ENCODE peak calls at places on chromosome 20, in five cellular contexts. S is HT-29, F is left cardiac atrium, U is H54, K is testis. O is an unnamed sample.
A peak's percentile ranks its signal among the peaks of the same experiment; 100 is the strongest.

GRCh38 chr20:46713957-46714834 is 4.7 kb downstream of the SLC2A10 start:
- DNase-seq in S (no peak), F (no peak), U (no peak), K (no peak), O (no peak)

GRCh38 chr20:9491324-9491723 is 23.1 kb upstream of the LAMP5 start:
- DNase-seq in S (no peak), F (no peak), U (no peak), K (no peak), O (no peak)

GRCh38 chr20:2873747-2874041 is 413 bp downstream of the PTPRA start:
- DNase-seq in S (peak; percentile 7), F (peak; percentile 72), U (peak; percentile 45), K (peak; percentile 46), O (no peak)

GRCh38 chr20:5008743-5009142 is 7.4 kb upstream of the SLC23A2 start:
- DNase-seq in S (no peak), F (no peak), U (no peak), K (no peak), O (no peak)

GRCh38 chr20:55095745-55096450 is 620.5 kb downstream of the DOK5 start:
- DNase-seq in S (no peak), F (no peak), U (no peak), K (no peak), O (no peak)

GRCh38 chr20:62969939-62970306 is 17.4 kb downstream of the SLC17A9 start:
- DNase-seq in S (no peak), F (no peak), U (no peak), K (no peak), O (no peak)

GRCh38 chr20:7015257-7015656 is 247.8 kb downstream of the BMP2 start:
- DNase-seq in S (no peak), F (no peak), U (no peak), K (no peak), O (no peak)

GRCh38 chr20:49566401-49566800 is 1.5 kb downstream of the PTGIS start:
- DNase-seq in S (no peak), F (no peak), U (no peak), K (no peak), O (no peak)

GRCh38 chr20:37714973-37715657 is 21.3 kb downstream of the CTNNBL1 start:
- DNase-seq in S (no peak), F (no peak), U (no peak), K (no peak), O (peak; percentile 16)

GRCh38 chr20:32979201-32979998 is 24.8 kb downstream of the SUN5 start:
- DNase-seq in S (no peak), F (no peak), U (no peak), K (no peak), O (no peak)

GRCh38 chr20:46031701-46032254 is 2.8 kb downstream of the SLC12A5 start:
- DNase-seq in S (no peak), F (no peak), U (no peak), K (no peak), O (peak; percentile 23)

GRCh38 chr20:21027569-21027968 is 78.6 kb downstream of the LINC00237 start:
- DNase-seq in S (peak; percentile 82), F (no peak), U (peak; percentile 54), K (no peak), O (no peak)

GRCh38 chr20:45933231-45934045 is 1.0 kb upstream of the PCIF1 start:
- DNase-seq in S (peak; percentile 91), F (peak; percentile 78), U (peak; percentile 85), K (peak; percentile 84), O (peak; percentile 69)

GRCh38 chr20:60718743-60719142 is 533.3 kb upstream of the CDH4 start:
- DNase-seq in S (peak; percentile 43), F (no peak), U (no peak), K (no peak), O (no peak)

GRCh38 chr20:59598625-59599310 is 5.6 kb upstream of the PHACTR3 start:
- DNase-seq in S (peak; percentile 80), F (no peak), U (peak; percentile 64), K (peak; percentile 40), O (peak; percentile 10)

GRCh38 chr20:60362531-60362930 is 404.3 kb downstream of the CDH26 start:
- DNase-seq in S (no peak), F (no peak), U (no peak), K (no peak), O (no peak)

GRCh38 chr20:10673176-10673830 is 496 bp downstream of the JAG1 start:
- DNase-seq in S (no peak), F (peak; percentile 55), U (peak; percentile 29), K (peak; percentile 40), O (no peak)

GRCh38 chr20:9172908-9173307 is 104.0 kb downstream of the PLCB4 start:
- DNase-seq in S (no peak), F (no peak), U (no peak), K (peak; percentile 28), O (peak; percentile 16)

GRCh38 chr20:1894471-1894950 is 696 bp upstream of the SIRPA start:
- DNase-seq in S (no peak), F (peak; percentile 56), U (peak; percentile 59), K (peak; percentile 56), O (peak; percentile 86)

GRCh38 chr20:60960500-60960899 is 291.6 kb upstream of the CDH4 start:
- DNase-seq in S (no peak), F (no peak), U (no peak), K (no peak), O (no peak)

GRCh38 chr20:24379116-24379927 is 90.1 kb upstream of the SYNDIG1 start:
- DNase-seq in S (no peak), F (peak; percentile 41), U (no peak), K (no peak), O (peak; percentile 30)

GRCh38 chr20:47318596-47319516 is 37.6 kb downstream of the ZMYND8 start:
- DNase-seq in S (peak; percentile 93), F (peak; percentile 81), U (no peak), K (peak; percentile 85), O (peak; percentile 78)

GRCh38 chr20:63519765-63520593 is 586 bp upstream of the PPDPF start:
- DNase-seq in S (no peak), F (peak; percentile 75), U (peak; percentile 75), K (peak; percentile 34), O (peak; percentile 35)

GRCh38 chr20:21074605-21075336 is 31.4 kb downstream of the LINC00237 start:
- DNase-seq in S (no peak), F (no peak), U (no peak), K (no peak), O (no peak)

GRCh38 chr20:36460648-36461599 is 80.4 kb upstream of the MYL9 start:
- DNase-seq in S (peak; percentile 98), F (peak; percentile 94), U (peak; percentile 84), K (peak; percentile 96), O (peak; percentile 97)